ENCODE peak calls at places on chromosomes 16 and 17, in nine cellular contexts. H is activated T-cell treated with anti-CD3 and anti-CD28 coated beads, Interleukin-2, amount 50 U/mL, for 48 hours; A is HEK293T; X is activated CD4-positive, alpha-beta memory T cell treated with anti-CD3 and anti-CD28 coated beads for 36 hours; Q is smooth muscle cell of the brain vasculature; D is Ammon's horn; Y is Caki2; V is cerebellum; I is breast epithelium. C is an unnamed sample.

GRCh38 chr16:58471209-58471975 is 28.6 kb upstream of the NDRG4 start:
- DNase-seq in V (peak), A (no peak), Q (no peak), Y (no peak), D (no peak), H (no peak), X (no peak), I (no peak), C (no peak)

GRCh38 chr16:50473375-50473945 is 74.7 kb upstream of the NKD1 start:
- DNase-seq in H (peak), V (no peak), X (peak), D (no peak), Q (no peak), Y (no peak), I (no peak), A (no peak), C (no peak)

GRCh38 chr17:7146115-7146514 is 31.5 kb upstream of the ASGR2 start:
- DNase-seq in I (no peak), Y (peak), H (no peak), D (no peak), A (no peak), X (no peak), Q (no peak), V (no peak), C (no peak)

GRCh38 chr17:65359016-65359415 is 202.4 kb downstream of the AXIN2 start:
- DNase-seq in A (no peak), D (no peak), H (peak), V (no peak), Q (peak), Y (peak), X (peak), I (no peak), C (no peak)

GRCh38 chr16:67781548-67781921 is 24.8 kb downstream of the RANBP10 start:
- DNase-seq in D (no peak), V (no peak), I (no peak), X (peak), Y (no peak), Q (no peak), A (no peak), H (peak), C (no peak)

GRCh38 chr16:21156767-21157467 is 1.6 kb upstream of the LDAF1 start:
- DNase-seq in H (peak), V (peak), Q (no peak), Y (peak), I (no peak), X (peak), A (peak), D (peak), C (no peak)

GRCh38 chr17:82424001-82424862 is 5.8 kb upstream of the OGFOD3 start:
- DNase-seq in Q (no peak), H (peak), D (no peak), Y (no peak), V (no peak), A (peak), I (no peak), X (peak), C (no peak)

GRCh38 chr17:164536-165235 is 16.8 kb downstream of the DOC2B start:
- DNase-seq in X (peak), A (peak), D (peak), Q (no peak), H (no peak), I (no peak), V (peak), Y (peak), C (no peak)

GRCh38 chr16:28597692-28598261 is 927 bp upstream of the SULT1A2 start:
- DNase-seq in A (peak), V (no peak), D (no peak), I (no peak), Q (no peak), Y (no peak), H (no peak), X (no peak), C (peak)

C was measured in lung.